ENCODE peak calls at places on chromosomes 13 and 19, in five cellular contexts. K is dorsolateral prefrontal cortex, V is PC-9, A is tibial nerve, F is psoas muscle. C is an unnamed sample. For H3K27me3, the result is how much of the 10 kb centered on the place peaks cover.

GRCh38 chr13:31797154-31797775 is 57.9 kb downstream of the RXFP2 start:
- DNase-seq in A (peak), K (no peak), F (no peak), V (no peak), C (no peak)

GRCh38 chr19:3055741-3056453 is 6.4 kb downstream of the TLE5 start:
- DNase-seq in A (no peak), K (no peak), F (peak), V (peak), C (no peak)

GRCh38 chr13:111335263-111335662 is 14.8 kb downstream of the TEX29 start:
- DNase-seq in V (no peak), A (no peak), F (no peak), K (no peak), C (peak)

GRCh38 chr19:3178377-3178972 is at the start of gene S1PR4:
- DNase-seq in V (no peak), F (no peak), K (no peak), A (no peak), C (no peak)

GRCh38 chr13:24232037-24232436 is 71.5 kb downstream of the SPATA13 start:
- DNase-seq in F (no peak), A (no peak), K (no peak), V (no peak), C (no peak)

GRCh38 chr13:77516342-77516789 is 19.1 kb upstream of the SCEL start:
- DNase-seq in F (no peak), V (no peak), A (no peak), K (no peak), C (no peak)

GRCh38 chr13:35714096-35714495 is 237.6 kb upstream of the MAB21L1 start:
- DNase-seq in V (no peak), A (no peak), K (no peak), F (no peak), C (no peak)

GRCh38 chr13:34179481-34179880 is 361.5 kb downstream of the RFC3 start:
- DNase-seq in K (no peak), A (no peak), V (no peak), F (no peak), C (no peak)

GRCh38 chr19:50239916-50240585 is 36.6 kb downstream of the MYH14 start:
- DNase-seq in V (no peak), A (no peak), K (no peak), F (no peak), C (no peak)

GRCh38 chr13:93776936-93777335 is 550.3 kb downstream of the GPC6 start:
- DNase-seq in K (no peak), A (no peak), F (no peak), V (no peak), C (no peak)

GRCh38 chr19:18417250-18418033 is 1.8 kb upstream of the SSBP4 start:
- DNase-seq in A (no peak), F (peak), V (peak), K (no peak), C (peak)

GRCh38 chr19:55479451-55480230 is 3.2 kb downstream of the ZNF628 start:
- DNase-seq in A (no peak), F (no peak), V (no peak), K (no peak), C (no peak)

GRCh38 chr19:57465680-57466381 is 8.9 kb upstream of the VN1R1 start:
- DNase-seq in F (no peak), V (peak), A (no peak), K (no peak), C (no peak)

GRCh38 chr19:3674784-3675183 is 25.5 kb downstream of the PIP5K1C start:
- DNase-seq in V (no peak), F (no peak), A (no peak), K (no peak), C (no peak)

GRCh38 chr19:40962460-40962961 is 28.6 kb upstream of the CYP2B6 start:
- DNase-seq in F (no peak), V (peak), K (no peak), A (no peak), C (no peak)

GRCh38 chr19:46428278-46429141 is at the start of gene PNMA8C:
- DNase-seq in F (peak), K (peak), A (no peak), V (peak), C (peak)

GRCh38 chr13:98358933-98359332 is 181.9 kb upstream of the RNF113B start:
- DNase-seq in A (no peak), V (no peak), K (no peak), F (no peak), C (no peak)

GRCh38 chr19:29851769-29852521 is 40.2 kb downstream of the CCNE1 start:
- DNase-seq in K (no peak), V (no peak), A (no peak), F (no peak), C (no peak)

DNA sequence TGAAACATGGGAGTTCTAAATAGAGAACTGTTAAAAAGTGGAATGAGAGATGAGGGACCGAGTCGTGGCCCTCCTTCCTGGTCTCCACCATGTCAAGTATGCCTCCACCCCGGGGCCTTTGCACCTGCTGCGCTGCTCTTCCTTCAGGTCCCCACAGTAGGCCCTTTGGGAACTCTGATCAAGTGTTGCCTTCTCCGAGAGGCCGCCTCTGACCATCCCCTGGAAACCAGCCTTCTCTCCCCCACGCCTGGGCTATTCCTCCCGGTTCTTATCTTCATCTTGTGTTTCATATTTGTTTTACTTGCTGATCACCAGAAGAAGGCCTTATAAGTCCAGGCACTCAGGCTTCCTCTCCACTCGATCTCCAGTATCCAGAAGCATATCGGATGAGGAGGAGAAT is 40.0 kb downstream of the IRS2 start:
- DNase-seq in V (no peak), A (no peak), K (no peak), F (no peak), C (no peak)
- H3K27me3 ChIP-seq in V (under half), A (under half), K (under half), F (under half), C (under half)

GRCh38 chr19:10553087-10553667 is 9.5 kb downstream of the ATG4D start:
- DNase-seq in F (no peak), K (no peak), A (no peak), V (no peak), C (no peak)
- H3K27me3 ChIP-seq in F (under half), K (under half), A (under half), V (under half), C (under half)

DNA sequence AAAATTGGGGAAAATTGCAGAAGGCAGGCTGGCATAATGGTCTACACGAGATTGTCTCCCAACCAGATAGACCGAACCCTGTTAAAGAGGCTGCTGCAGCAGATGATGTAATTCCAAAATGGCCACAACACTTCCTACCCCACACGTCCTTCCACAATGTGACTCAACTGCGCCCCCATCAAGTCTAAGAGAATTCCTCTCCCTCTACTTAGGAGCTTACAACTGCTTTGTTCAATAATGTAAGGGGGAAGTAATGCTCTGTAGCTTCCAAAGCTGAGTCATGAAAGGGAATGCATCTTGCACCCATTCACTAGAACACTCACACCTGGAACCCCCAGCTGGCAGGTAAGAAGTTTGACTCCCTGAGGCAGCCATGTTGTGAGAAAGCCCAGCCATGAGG is 117.8 kb upstream of the IRS2 start:
- DNase-seq in A (no peak), V (no peak), K (no peak), F (no peak), C (no peak)
- H3K27me3 ChIP-seq in A (under half), V (under half), K (under half), F (under half), C (under half)

GRCh38 chr13:44188257-44188656 is 185.4 kb upstream of the SERP2 start:
- DNase-seq in V (peak), K (no peak), F (no peak), A (no peak), C (no peak)

GRCh38 chr13:44191504-44192171 is 182.0 kb upstream of the SERP2 start:
- DNase-seq in K (peak), V (no peak), A (peak), F (peak), C (no peak)

GRCh38 chr13:44191103-44191502 is 182.5 kb upstream of the SERP2 start:
- DNase-seq in K (no peak), V (no peak), A (no peak), F (no peak), C (no peak)

GRCh38 chr13:44184740-44185139 is 188.9 kb upstream of the SERP2 start:
- DNase-seq in F (no peak), A (no peak), K (no peak), V (no peak), C (no peak)

GRCh38 chr13:44189085-44189484 is 184.5 kb upstream of the SERP2 start:
- DNase-seq in A (no peak), F (no peak), K (no peak), V (no peak), C (no peak)
- H3K27me3 ChIP-seq in A (under half), F (under half), K (under half), V (under half), C (under half)

C was measured in heart right ventricle.